ENCODE peak calls at places on chromosomes 6 and 20, in eight cellular contexts. One of them, this sample, is unnamed.

GRCh38 chr6:53359843-53360834 is 11.4 kb upstream of the ELOVL5 start:
- DNase-seq in RCC 7860: no peak
- DNase-seq in CD4-positive, CD25-positive, alpha-beta regulatory T cell: no peak
- DNase-seq in A549: peak
- DNase-seq in MV-4-11: no peak
- DNase-seq in activated CD4-positive, alpha-beta T cell treated with anti-CD3 and anti-CD28 coated beads, Interleukin-2, amount 10 ng/mL, durations not matched to agents 7 days and 5 days: no peak
- DNase-seq in HT1080: no peak
- DNase-seq in progenitor cell of endocrine pancreas: no peak
- DNase-seq in this sample: peak

GRCh38 chr6:131400054-131400781 is 172.8 kb upstream of the ARG1 start:
- DNase-seq in RCC 7860: peak
- DNase-seq in CD4-positive, CD25-positive, alpha-beta regulatory T cell: no peak
- DNase-seq in A549: peak
- DNase-seq in MV-4-11: peak
- DNase-seq in activated CD4-positive, alpha-beta T cell treated with anti-CD3 and anti-CD28 coated beads, Interleukin-2, amount 10 ng/mL, durations not matched to agents 7 days and 5 days: no peak
- DNase-seq in HT1080: peak
- DNase-seq in progenitor cell of endocrine pancreas: no peak
- DNase-seq in this sample: peak

GRCh38 chr20:63033635-63034510 is 27.1 kb upstream of the BHLHE23 start:
- DNase-seq in RCC 7860: no peak
- DNase-seq in CD4-positive, CD25-positive, alpha-beta regulatory T cell: no peak
- DNase-seq in A549: no peak
- DNase-seq in MV-4-11: no peak
- DNase-seq in activated CD4-positive, alpha-beta T cell treated with anti-CD3 and anti-CD28 coated beads, Interleukin-2, amount 10 ng/mL, durations not matched to agents 7 days and 5 days: no peak
- DNase-seq in HT1080: no peak
- DNase-seq in progenitor cell of endocrine pancreas: no peak
- DNase-seq in this sample: no peak

GRCh38 chr6:98486052-98486451 is 348.3 kb upstream of the POU3F2 start:
- DNase-seq in RCC 7860: no peak
- DNase-seq in CD4-positive, CD25-positive, alpha-beta regulatory T cell: no peak
- DNase-seq in A549: no peak
- DNase-seq in MV-4-11: no peak
- DNase-seq in activated CD4-positive, alpha-beta T cell treated with anti-CD3 and anti-CD28 coated beads, Interleukin-2, amount 10 ng/mL, durations not matched to agents 7 days and 5 days: no peak
- DNase-seq in HT1080: no peak
- DNase-seq in progenitor cell of endocrine pancreas: no peak
- DNase-seq in this sample: peak

GRCh38 chr6:53741417-53741816 is 53.4 kb upstream of the LRRC1 start:
- DNase-seq in RCC 7860: no peak
- DNase-seq in CD4-positive, CD25-positive, alpha-beta regulatory T cell: no peak
- DNase-seq in A549: no peak
- DNase-seq in MV-4-11: peak
- DNase-seq in activated CD4-positive, alpha-beta T cell treated with anti-CD3 and anti-CD28 coated beads, Interleukin-2, amount 10 ng/mL, durations not matched to agents 7 days and 5 days: peak
- DNase-seq in HT1080: no peak
- DNase-seq in progenitor cell of endocrine pancreas: no peak
- DNase-seq in this sample: peak

GRCh38 chr6:1392813-1393640 is 3.7 kb downstream of the FOXF2 start:
- DNase-seq in RCC 7860: no peak
- DNase-seq in CD4-positive, CD25-positive, alpha-beta regulatory T cell: no peak
- DNase-seq in A549: no peak
- DNase-seq in MV-4-11: no peak
- DNase-seq in activated CD4-positive, alpha-beta T cell treated with anti-CD3 and anti-CD28 coated beads, Interleukin-2, amount 10 ng/mL, durations not matched to agents 7 days and 5 days: no peak
- DNase-seq in HT1080: no peak
- DNase-seq in progenitor cell of endocrine pancreas: no peak
- DNase-seq in this sample: no peak

GRCh38 chr6:34324738-34325444 is 67.6 kb downstream of the NUDT3 start:
- DNase-seq in RCC 7860: no peak
- DNase-seq in CD4-positive, CD25-positive, alpha-beta regulatory T cell: no peak
- DNase-seq in A549: no peak
- DNase-seq in MV-4-11: no peak
- DNase-seq in activated CD4-positive, alpha-beta T cell treated with anti-CD3 and anti-CD28 coated beads, Interleukin-2, amount 10 ng/mL, durations not matched to agents 7 days and 5 days: no peak
- DNase-seq in HT1080: no peak
- DNase-seq in progenitor cell of endocrine pancreas: no peak
- DNase-seq in this sample: peak

GRCh38 chr6:94372229-94372628 is 952.9 kb upstream of the EPHA7 start:
- DNase-seq in RCC 7860: no peak
- DNase-seq in CD4-positive, CD25-positive, alpha-beta regulatory T cell: no peak
- DNase-seq in A549: no peak
- DNase-seq in MV-4-11: no peak
- DNase-seq in activated CD4-positive, alpha-beta T cell treated with anti-CD3 and anti-CD28 coated beads, Interleukin-2, amount 10 ng/mL, durations not matched to agents 7 days and 5 days: no peak
- DNase-seq in HT1080: no peak
- DNase-seq in progenitor cell of endocrine pancreas: no peak
- DNase-seq in this sample: no peak

GRCh38 chr6:30951907-30952469 is 11.2 kb downstream of the MUCL3 start:
- DNase-seq in RCC 7860: no peak
- DNase-seq in CD4-positive, CD25-positive, alpha-beta regulatory T cell: no peak
- DNase-seq in A549: no peak
- DNase-seq in MV-4-11: no peak
- DNase-seq in activated CD4-positive, alpha-beta T cell treated with anti-CD3 and anti-CD28 coated beads, Interleukin-2, amount 10 ng/mL, durations not matched to agents 7 days and 5 days: no peak
- DNase-seq in HT1080: no peak
- DNase-seq in progenitor cell of endocrine pancreas: no peak
- DNase-seq in this sample: no peak

GRCh38 chr6:98686008-98686601 is 148.3 kb upstream of the POU3F2 start:
- DNase-seq in RCC 7860: no peak
- DNase-seq in CD4-positive, CD25-positive, alpha-beta regulatory T cell: no peak
- DNase-seq in A549: no peak
- DNase-seq in MV-4-11: no peak
- DNase-seq in activated CD4-positive, alpha-beta T cell treated with anti-CD3 and anti-CD28 coated beads, Interleukin-2, amount 10 ng/mL, durations not matched to agents 7 days and 5 days: no peak
- DNase-seq in HT1080: no peak
- DNase-seq in progenitor cell of endocrine pancreas: no peak
- DNase-seq in this sample: no peak

GRCh38 chr20:19835533-19836222 is 77.6 kb downstream of the RIN2 start:
- DNase-seq in RCC 7860: no peak
- DNase-seq in CD4-positive, CD25-positive, alpha-beta regulatory T cell: no peak
- DNase-seq in A549: no peak
- DNase-seq in MV-4-11: no peak
- DNase-seq in activated CD4-positive, alpha-beta T cell treated with anti-CD3 and anti-CD28 coated beads, Interleukin-2, amount 10 ng/mL, durations not matched to agents 7 days and 5 days: no peak
- DNase-seq in HT1080: no peak
- DNase-seq in progenitor cell of endocrine pancreas: no peak
- DNase-seq in this sample: peak

GRCh38 chr6:16901777-16902176 is 140.5 kb upstream of the ATXN1 start:
- DNase-seq in RCC 7860: no peak
- DNase-seq in CD4-positive, CD25-positive, alpha-beta regulatory T cell: no peak
- DNase-seq in A549: no peak
- DNase-seq in MV-4-11: no peak
- DNase-seq in activated CD4-positive, alpha-beta T cell treated with anti-CD3 and anti-CD28 coated beads, Interleukin-2, amount 10 ng/mL, durations not matched to agents 7 days and 5 days: no peak
- DNase-seq in HT1080: no peak
- DNase-seq in progenitor cell of endocrine pancreas: no peak
- DNase-seq in this sample: no peak

GRCh38 chr6:43491750-43492661 is 14.6 kb downstream of the TJAP1 start:
- DNase-seq in RCC 7860: no peak
- DNase-seq in CD4-positive, CD25-positive, alpha-beta regulatory T cell: no peak
- DNase-seq in A549: no peak
- DNase-seq in MV-4-11: no peak
- DNase-seq in activated CD4-positive, alpha-beta T cell treated with anti-CD3 and anti-CD28 coated beads, Interleukin-2, amount 10 ng/mL, durations not matched to agents 7 days and 5 days: no peak
- DNase-seq in HT1080: peak
- DNase-seq in progenitor cell of endocrine pancreas: no peak
- DNase-seq in this sample: no peak

GRCh38 chr6:14861491-14861943 is 384.4 kb upstream of the JARID2 start:
- DNase-seq in RCC 7860: no peak
- DNase-seq in CD4-positive, CD25-positive, alpha-beta regulatory T cell: no peak
- DNase-seq in A549: no peak
- DNase-seq in MV-4-11: peak
- DNase-seq in activated CD4-positive, alpha-beta T cell treated with anti-CD3 and anti-CD28 coated beads, Interleukin-2, amount 10 ng/mL, durations not matched to agents 7 days and 5 days: no peak
- DNase-seq in HT1080: no peak
- DNase-seq in progenitor cell of endocrine pancreas: no peak
- DNase-seq in this sample: peak